ENCODE peak calls at places on chromosomes 7 and 10, in four cellular contexts. One of them, this sample, is unnamed. For H3K4me1, the result is how much of the 10 kb centered on the place peaks cover.

GRCh38 chr7:77979219-77979618 is 180.6 kb downstream of the PHTF2 start:
- DNase-seq in effector memory CD4-positive, alpha-beta T cell: no peak
- DNase-seq in mesenchymal stem cell: no peak
- DNase-seq in mesendoderm: no peak
- DNase-seq in this sample: no peak

GRCh38 chr7:102220229-102220850 is 66.3 kb upstream of the SH2B2 start:
- DNase-seq in effector memory CD4-positive, alpha-beta T cell: no peak
- DNase-seq in mesenchymal stem cell: no peak
- DNase-seq in mesendoderm: peak
- DNase-seq in this sample: no peak

GRCh38 chr7:88184848-88185304 is 35.0 kb downstream of the SRI start:
- DNase-seq in effector memory CD4-positive, alpha-beta T cell: peak
- DNase-seq in mesenchymal stem cell: no peak
- DNase-seq in mesendoderm: peak
- DNase-seq in this sample: no peak

GRCh38 chr7:49112222-49112621 is 187.9 kb downstream of the CDC14C start:
- DNase-seq in effector memory CD4-positive, alpha-beta T cell: no peak
- DNase-seq in mesenchymal stem cell: no peak
- DNase-seq in mesendoderm: peak
- DNase-seq in this sample: no peak

GRCh38 chr10:34311679-34312078 is 503.4 kb downstream of the PARD3 start:
- DNase-seq in effector memory CD4-positive, alpha-beta T cell: no peak
- DNase-seq in mesenchymal stem cell: no peak
- DNase-seq in mesendoderm: no peak
- DNase-seq in this sample: no peak

GRCh38 chr7:4014649-4015048 is 667.4 kb upstream of the FOXK1 start:
- DNase-seq in effector memory CD4-positive, alpha-beta T cell: no peak
- DNase-seq in mesenchymal stem cell: no peak
- DNase-seq in mesendoderm: no peak
- DNase-seq in this sample: no peak

GRCh38 chr10:12757351-12757750 is 244.2 kb downstream of the CCDC3 start:
- DNase-seq in effector memory CD4-positive, alpha-beta T cell: no peak
- DNase-seq in mesenchymal stem cell: no peak
- DNase-seq in mesendoderm: no peak
- DNase-seq in this sample: no peak

GRCh38 chr7:128121731-128122576 is 90.7 kb upstream of the LRRC4 start:
- DNase-seq in effector memory CD4-positive, alpha-beta T cell: no peak
- DNase-seq in mesenchymal stem cell: no peak
- DNase-seq in mesendoderm: no peak
- DNase-seq in this sample: no peak

GRCh38 chr10:100370561-100370975 is 23.5 kb downstream of the SCD start:
- DNase-seq in effector memory CD4-positive, alpha-beta T cell: peak
- DNase-seq in mesenchymal stem cell: peak
- DNase-seq in mesendoderm: no peak
- DNase-seq in this sample: peak

GRCh38 chr10:28177944-28178637 is 124.8 kb downstream of the MPP7 start:
- DNase-seq in effector memory CD4-positive, alpha-beta T cell: no peak
- DNase-seq in mesenchymal stem cell: peak
- DNase-seq in mesendoderm: no peak
- DNase-seq in this sample: no peak

GRCh38 chr7:30225863-30226361 is 58.5 kb upstream of the ZNRF2 start:
- DNase-seq in effector memory CD4-positive, alpha-beta T cell: no peak
- DNase-seq in mesenchymal stem cell: peak
- DNase-seq in mesendoderm: no peak
- DNase-seq in this sample: no peak

GRCh38 chr7:4724648-4725013 is 42.5 kb downstream of the FOXK1 start:
- DNase-seq in effector memory CD4-positive, alpha-beta T cell: no peak
- DNase-seq in mesenchymal stem cell: peak
- DNase-seq in mesendoderm: peak
- DNase-seq in this sample: no peak

GRCh38 chr10:34489973-34490372 is 325.1 kb downstream of the PARD3 start:
- DNase-seq in effector memory CD4-positive, alpha-beta T cell: no peak
- DNase-seq in mesenchymal stem cell: peak
- DNase-seq in mesendoderm: no peak
- DNase-seq in this sample: no peak

GRCh38 chr10:84308021-84308420 is 20.4 kb upstream of the CCSER2 start:
- DNase-seq in effector memory CD4-positive, alpha-beta T cell: no peak
- DNase-seq in mesenchymal stem cell: no peak
- DNase-seq in mesendoderm: no peak
- DNase-seq in this sample: no peak

GRCh38 chr7:66418537-66418936 is 210.1 kb upstream of the KCTD7 start:
- DNase-seq in effector memory CD4-positive, alpha-beta T cell: no peak
- DNase-seq in mesenchymal stem cell: no peak
- DNase-seq in mesendoderm: no peak
- DNase-seq in this sample: no peak

GRCh38 chr10:44994752-44995530 is 5.8 kb upstream of the ZNF22 start:
- DNase-seq in effector memory CD4-positive, alpha-beta T cell: no peak
- DNase-seq in mesenchymal stem cell: no peak
- DNase-seq in mesendoderm: no peak
- DNase-seq in this sample: no peak

GRCh38 chr7:105621617-105622016 is 40.3 kb upstream of the EFCAB10 start:
- DNase-seq in effector memory CD4-positive, alpha-beta T cell: no peak
- DNase-seq in mesenchymal stem cell: no peak
- DNase-seq in mesendoderm: no peak
- DNase-seq in this sample: no peak

GRCh38 chr7:87111877-87112276 is 40.4 kb upstream of the DMTF1 start:
- DNase-seq in effector memory CD4-positive, alpha-beta T cell: no peak
- DNase-seq in mesenchymal stem cell: no peak
- DNase-seq in mesendoderm: peak
- DNase-seq in this sample: no peak

GRCh38 chr7:74233655-74234280 is 20.4 kb downstream of the RFC2 start:
- DNase-seq in effector memory CD4-positive, alpha-beta T cell: no peak
- DNase-seq in mesenchymal stem cell: peak
- DNase-seq in mesendoderm: no peak
- DNase-seq in this sample: no peak

GRCh38 chr7:12686234-12686893 is 1.1 kb upstream of the ARL4A start:
- DNase-seq in effector memory CD4-positive, alpha-beta T cell: peak
- DNase-seq in mesenchymal stem cell: peak
- DNase-seq in mesendoderm: peak
- DNase-seq in this sample: peak

GRCh38 chr10:110221721-110222261 is 14.4 kb downstream of the MXI1 start:
- DNase-seq in effector memory CD4-positive, alpha-beta T cell: peak
- DNase-seq in mesenchymal stem cell: peak
- DNase-seq in mesendoderm: peak
- DNase-seq in this sample: peak

GRCh38 chr7:44893710-44894135 is 8.4 kb upstream of the PURB start:
- DNase-seq in effector memory CD4-positive, alpha-beta T cell: no peak
- DNase-seq in mesenchymal stem cell: no peak
- DNase-seq in mesendoderm: no peak
- DNase-seq in this sample: no peak

GRCh38 chr7:102728-103127 is 89.6 kb upstream of the FAM20C start:
- DNase-seq in effector memory CD4-positive, alpha-beta T cell: no peak
- DNase-seq in mesenchymal stem cell: no peak
- DNase-seq in mesendoderm: no peak
- DNase-seq in this sample: no peak

GRCh38 chr7:90629306-90629918 is 33.3 kb downstream of the CDK14 start:
- DNase-seq in effector memory CD4-positive, alpha-beta T cell: no peak
- DNase-seq in mesenchymal stem cell: peak
- DNase-seq in mesendoderm: peak
- DNase-seq in this sample: no peak

GRCh38 chr10:117496616-117497028 is 45.9 kb upstream of the EMX2 start:
- DNase-seq in effector memory CD4-positive, alpha-beta T cell: peak
- DNase-seq in mesenchymal stem cell: peak
- DNase-seq in mesendoderm: peak
- DNase-seq in this sample: peak

GRCh38 chr10:131420867-131421266 is 109.3 kb upstream of the TCERG1L start:
- DNase-seq in effector memory CD4-positive, alpha-beta T cell: no peak
- DNase-seq in mesenchymal stem cell: no peak
- DNase-seq in mesendoderm: no peak
- DNase-seq in this sample: no peak

GRCh38 chr7:8724080-8724718 is 290.8 kb downstream of the NXPH1 start:
- DNase-seq in effector memory CD4-positive, alpha-beta T cell: no peak
- DNase-seq in mesenchymal stem cell: peak
- DNase-seq in mesendoderm: peak
- DNase-seq in this sample: no peak

GRCh38 chr10:48365668-48366067 is 59.2 kb downstream of the MAPK8 start:
- DNase-seq in effector memory CD4-positive, alpha-beta T cell: no peak
- DNase-seq in mesenchymal stem cell: no peak
- DNase-seq in mesendoderm: no peak
- DNase-seq in this sample: no peak

GRCh38 chr7:140209866-140210609 is 33.3 kb upstream of the KDM7A start:
- DNase-seq in effector memory CD4-positive, alpha-beta T cell: no peak
- DNase-seq in mesenchymal stem cell: no peak
- DNase-seq in mesendoderm: no peak
- DNase-seq in this sample: peak

GRCh38 chr7:20895563-20895962 is 108.9 kb upstream of the SP8 start:
- DNase-seq in effector memory CD4-positive, alpha-beta T cell: no peak
- DNase-seq in mesenchymal stem cell: peak
- DNase-seq in mesendoderm: no peak
- DNase-seq in this sample: no peak

GRCh38 chr7:36045830-36046341 is 107.2 kb upstream of the EEPD1 start:
- DNase-seq in effector memory CD4-positive, alpha-beta T cell: no peak
- DNase-seq in mesenchymal stem cell: no peak
- DNase-seq in mesendoderm: peak
- DNase-seq in this sample: no peak

GRCh38 chr10:7610651-7611389 is 55.9 kb downstream of the ITIH5 start:
- DNase-seq in effector memory CD4-positive, alpha-beta T cell: no peak
- DNase-seq in mesenchymal stem cell: peak
- DNase-seq in mesendoderm: peak
- DNase-seq in this sample: no peak

GRCh38 chr7:141877365-141877764 is 36.1 kb upstream of the PRSS37 start:
- DNase-seq in effector memory CD4-positive, alpha-beta T cell: no peak
- DNase-seq in mesenchymal stem cell: no peak
- DNase-seq in mesendoderm: no peak
- DNase-seq in this sample: no peak

GRCh38 chr10:24858244-24858907 is 94.0 kb downstream of the PRTFDC1 start:
- DNase-seq in effector memory CD4-positive, alpha-beta T cell: no peak
- DNase-seq in mesenchymal stem cell: peak
- DNase-seq in mesendoderm: peak
- DNase-seq in this sample: no peak

GRCh38 chr10:122051609-122052385 is 62.8 kb downstream of the TACC2 start:
- DNase-seq in effector memory CD4-positive, alpha-beta T cell: no peak
- DNase-seq in mesenchymal stem cell: peak
- DNase-seq in mesendoderm: peak
- DNase-seq in this sample: no peak

GRCh38 chr10:77004917-77005564 is 632.6 kb downstream of the KCNMA1 start:
- DNase-seq in effector memory CD4-positive, alpha-beta T cell: no peak
- DNase-seq in mesenchymal stem cell: peak
- DNase-seq in mesendoderm: peak
- DNase-seq in this sample: no peak

GRCh38 chr7:34160261-34160752 is 255.0 kb downstream of the BMPER start:
- DNase-seq in effector memory CD4-positive, alpha-beta T cell: no peak
- DNase-seq in mesenchymal stem cell: peak
- DNase-seq in mesendoderm: no peak
- DNase-seq in this sample: no peak

GRCh38 chr10:23342213-23342884 is 2.2 kb downstream of the C10orf67 start:
- DNase-seq in effector memory CD4-positive, alpha-beta T cell: no peak
- DNase-seq in mesenchymal stem cell: no peak
- DNase-seq in mesendoderm: no peak
- DNase-seq in this sample: no peak
- H3K4me1 ChIP-seq in effector memory CD4-positive, alpha-beta T cell: under half
- H3K4me1 ChIP-seq in mesenchymal stem cell: under half
- H3K4me1 ChIP-seq in mesendoderm: under half
- H3K4me1 ChIP-seq in this sample: under half

GRCh38 chr7:101169110-101169837 is 3.9 kb upstream of the VGF start:
- DNase-seq in effector memory CD4-positive, alpha-beta T cell: no peak
- DNase-seq in mesenchymal stem cell: no peak
- DNase-seq in mesendoderm: peak
- DNase-seq in this sample: no peak
- H3K4me1 ChIP-seq in effector memory CD4-positive, alpha-beta T cell: half or more
- H3K4me1 ChIP-seq in mesenchymal stem cell: half or more
- H3K4me1 ChIP-seq in mesendoderm: under half
- H3K4me1 ChIP-seq in this sample: half or more

GRCh38 chr7:149147730-149148653 is 739 bp downstream of the ZNF398 start:
- DNase-seq in effector memory CD4-positive, alpha-beta T cell: peak
- DNase-seq in mesenchymal stem cell: peak
- DNase-seq in mesendoderm: peak
- DNase-seq in this sample: peak

GRCh38 chr7:149150981-149151380 is 3.7 kb downstream of the ZNF398 start:
- DNase-seq in effector memory CD4-positive, alpha-beta T cell: no peak
- DNase-seq in mesenchymal stem cell: no peak
- DNase-seq in mesendoderm: no peak
- DNase-seq in this sample: no peak

GRCh38 chr7:149141893-149142292 is 5.4 kb upstream of the ZNF398 start:
- DNase-seq in effector memory CD4-positive, alpha-beta T cell: no peak
- DNase-seq in mesenchymal stem cell: no peak
- DNase-seq in mesendoderm: no peak
- DNase-seq in this sample: no peak

GRCh38 chr7:149144996-149145850 is 2.0 kb upstream of the ZNF398 start:
- DNase-seq in effector memory CD4-positive, alpha-beta T cell: no peak
- DNase-seq in mesenchymal stem cell: no peak
- DNase-seq in mesendoderm: peak
- DNase-seq in this sample: no peak

GRCh38 chr7:149147072-149147729 is at the start of gene ZNF398:
- DNase-seq in effector memory CD4-positive, alpha-beta T cell: peak
- DNase-seq in mesenchymal stem cell: peak
- DNase-seq in mesendoderm: peak
- DNase-seq in this sample: peak
- H3K4me1 ChIP-seq in effector memory CD4-positive, alpha-beta T cell: under half
- H3K4me1 ChIP-seq in mesenchymal stem cell: under half
- H3K4me1 ChIP-seq in mesendoderm: under half
- H3K4me1 ChIP-seq in this sample: under half

GRCh38 chr10:102775973-102776669 is 32.4 kb downstream of the WBP1L start:
- DNase-seq in effector memory CD4-positive, alpha-beta T cell: no peak
- DNase-seq in mesenchymal stem cell: peak
- DNase-seq in mesendoderm: peak
- DNase-seq in this sample: no peak

GRCh38 chr10:102773320-102773719 is 29.6 kb downstream of the WBP1L start:
- DNase-seq in effector memory CD4-positive, alpha-beta T cell: no peak
- DNase-seq in mesenchymal stem cell: no peak
- DNase-seq in mesendoderm: no peak
- DNase-seq in this sample: no peak

GRCh38 chr10:102775201-102775972 is 31.6 kb downstream of the WBP1L start:
- DNase-seq in effector memory CD4-positive, alpha-beta T cell: no peak
- DNase-seq in mesenchymal stem cell: peak
- DNase-seq in mesendoderm: no peak
- DNase-seq in this sample: no peak

GRCh38 chr10:102776779-102777417 is 33.1 kb downstream of the WBP1L start:
- DNase-seq in effector memory CD4-positive, alpha-beta T cell: no peak
- DNase-seq in mesenchymal stem cell: peak
- DNase-seq in mesendoderm: peak
- DNase-seq in this sample: no peak

GRCh38 chr10:102773986-102774385 is 30.2 kb downstream of the WBP1L start:
- DNase-seq in effector memory CD4-positive, alpha-beta T cell: no peak
- DNase-seq in mesenchymal stem cell: peak
- DNase-seq in mesendoderm: no peak
- DNase-seq in this sample: no peak
- H3K4me1 ChIP-seq in effector memory CD4-positive, alpha-beta T cell: under half
- H3K4me1 ChIP-seq in mesenchymal stem cell: under half
- H3K4me1 ChIP-seq in mesendoderm: under half
- H3K4me1 ChIP-seq in this sample: under half

DNA sequence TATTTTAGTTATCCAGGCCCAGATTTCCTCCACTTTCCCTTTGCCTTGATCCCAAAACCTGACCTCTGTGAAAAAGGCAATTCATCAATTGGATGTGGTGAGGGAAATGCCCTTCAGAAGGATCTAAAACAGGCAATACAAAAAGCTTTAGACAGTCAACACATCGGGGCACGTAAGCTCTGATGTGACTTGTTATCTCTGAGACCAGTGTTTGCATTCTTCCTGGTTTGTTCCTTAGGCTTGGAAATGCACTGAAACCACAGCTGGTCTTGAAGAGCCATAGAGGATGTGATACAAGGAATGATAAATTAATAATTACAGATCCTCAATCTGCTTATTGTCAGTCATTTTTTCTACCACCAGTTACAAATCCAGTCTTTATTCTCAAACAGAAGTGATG is 140.9 kb upstream of the HDAC9 start:
- DNase-seq in effector memory CD4-positive, alpha-beta T cell: no peak
- DNase-seq in mesenchymal stem cell: peak
- DNase-seq in mesendoderm: peak
- DNase-seq in this sample: no peak
- H3K4me1 ChIP-seq in effector memory CD4-positive, alpha-beta T cell: under half
- H3K4me1 ChIP-seq in mesenchymal stem cell: under half
- H3K4me1 ChIP-seq in mesendoderm: under half
- H3K4me1 ChIP-seq in this sample: under half